ENCODE peak calls at places on chromosomes 16 and 17, in five cellular contexts. A is fibroblast of lung, L is mesenchymal stem cell, N is endothelial cell of umbilical vein, M is astrocyte. I is an unnamed sample.

GRCh38 chr17:77011173-77012011 is 129.4 kb upstream of the SEC14L1 start:
- DNase-seq in A (peak; percentile 16), M (no peak), N (peak; percentile 53), L (peak; percentile 24), I (no peak)

GRCh38 chr16:78973041-78973440 is 627.5 kb downstream of the MAF start:
- DNase-seq in N (no peak), A (no peak), L (no peak), M (no peak), I (no peak)

GRCh38 chr16:81440888-81441663 is 3.5 kb upstream of the CMIP start:
- DNase-seq in A (no peak), N (no peak), M (no peak), L (no peak), I (peak; percentile 44)

GRCh38 chr16:71867934-71868333 is 16.0 kb downstream of the ZNF821 start:
- DNase-seq in A (no peak), M (no peak), N (no peak), L (no peak), I (no peak)

GRCh38 chr16:71846443-71846842 is 667 bp downstream of the ATXN1L start:
- DNase-seq in A (peak; percentile 11), M (no peak), N (peak; percentile 21), L (peak; percentile 39), I (no peak)

GRCh38 chr17:78735832-78736525 is 46.1 kb downstream of the CYTH1 start:
- DNase-seq in N (peak; percentile 61), M (peak; percentile 41), A (peak; percentile 44), L (peak; percentile 46), I (peak; percentile 39)

GRCh38 chr17:57900991-57901743 is 51.3 kb upstream of the MRPS23 start:
- DNase-seq in L (no peak), A (no peak), M (no peak), N (no peak), I (peak; percentile 65)

GRCh38 chr16:56682703-56683397 is 580 bp downstream of the MT1X start:
- DNase-seq in M (no peak), A (no peak), L (no peak), N (no peak), I (no peak)

GRCh38 chr17:61314368-61315078 is 85.1 kb upstream of the TBX2 start:
- DNase-seq in M (peak; percentile 89), L (no peak), N (no peak), A (peak; percentile 91), I (no peak)

GRCh38 chr17:72976971-72977767 is 115.3 kb downstream of the SLC39A11 start:
- DNase-seq in A (peak; percentile 91), N (peak; percentile 80), M (peak; percentile 89), L (peak; percentile 96), I (peak; percentile 71)

GRCh38 chr17:72982680-72983079 is 109.8 kb downstream of the SLC39A11 start:
- DNase-seq in M (no peak), N (no peak), A (no peak), L (no peak), I (no peak)

GRCh38 chr17:72977768-72978417 is 114.6 kb downstream of the SLC39A11 start:
- DNase-seq in A (peak; percentile 73), L (peak; percentile 64), N (no peak), M (peak; percentile 64), I (peak; percentile 70)

GRCh38 chr17:72975509-72975908 is 117.0 kb downstream of the SLC39A11 start:
- DNase-seq in M (no peak), N (no peak), L (no peak), A (no peak), I (no peak)

DNA sequence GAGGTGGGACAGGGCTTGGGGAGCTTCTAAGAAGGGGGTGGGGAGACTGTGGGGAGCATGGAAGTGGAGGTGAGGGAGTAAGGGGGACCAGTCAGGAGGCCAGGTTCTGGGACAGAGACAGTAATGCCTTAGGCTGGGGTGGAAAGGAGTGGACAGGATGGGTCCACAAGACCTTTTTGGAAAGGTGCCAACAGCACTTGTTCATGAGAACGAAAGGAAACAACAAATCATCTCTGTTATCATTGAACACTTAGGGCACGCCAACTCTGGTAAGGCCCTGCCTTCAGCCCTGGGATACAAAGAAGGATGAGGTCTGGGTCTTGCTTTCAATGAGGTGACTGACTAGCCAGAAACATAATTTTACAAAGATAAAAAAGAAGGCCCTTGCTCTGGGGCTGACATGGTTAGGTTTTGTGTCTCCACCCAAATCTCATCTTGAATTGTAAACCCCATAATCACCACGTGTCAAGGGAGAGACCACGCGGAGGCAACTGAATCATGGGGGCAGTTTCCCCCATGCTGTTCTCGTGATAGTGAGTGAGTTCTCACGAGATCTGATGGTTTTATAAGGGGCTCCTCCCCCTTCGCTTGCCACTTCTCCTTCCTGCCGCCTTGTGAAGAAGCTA is 113.8 kb downstream of the SLC39A11 start:
- DNase-seq in M (no peak), L (peak; percentile 85), A (no peak), N (no peak), I (no peak)
- H2AFZ ChIP-seq in M (no peak overlapping the region), L (no peak overlapping the region), A (no peak overlapping the region), N (no peak overlapping the region), I (no peak overlapping the region)

DNA sequence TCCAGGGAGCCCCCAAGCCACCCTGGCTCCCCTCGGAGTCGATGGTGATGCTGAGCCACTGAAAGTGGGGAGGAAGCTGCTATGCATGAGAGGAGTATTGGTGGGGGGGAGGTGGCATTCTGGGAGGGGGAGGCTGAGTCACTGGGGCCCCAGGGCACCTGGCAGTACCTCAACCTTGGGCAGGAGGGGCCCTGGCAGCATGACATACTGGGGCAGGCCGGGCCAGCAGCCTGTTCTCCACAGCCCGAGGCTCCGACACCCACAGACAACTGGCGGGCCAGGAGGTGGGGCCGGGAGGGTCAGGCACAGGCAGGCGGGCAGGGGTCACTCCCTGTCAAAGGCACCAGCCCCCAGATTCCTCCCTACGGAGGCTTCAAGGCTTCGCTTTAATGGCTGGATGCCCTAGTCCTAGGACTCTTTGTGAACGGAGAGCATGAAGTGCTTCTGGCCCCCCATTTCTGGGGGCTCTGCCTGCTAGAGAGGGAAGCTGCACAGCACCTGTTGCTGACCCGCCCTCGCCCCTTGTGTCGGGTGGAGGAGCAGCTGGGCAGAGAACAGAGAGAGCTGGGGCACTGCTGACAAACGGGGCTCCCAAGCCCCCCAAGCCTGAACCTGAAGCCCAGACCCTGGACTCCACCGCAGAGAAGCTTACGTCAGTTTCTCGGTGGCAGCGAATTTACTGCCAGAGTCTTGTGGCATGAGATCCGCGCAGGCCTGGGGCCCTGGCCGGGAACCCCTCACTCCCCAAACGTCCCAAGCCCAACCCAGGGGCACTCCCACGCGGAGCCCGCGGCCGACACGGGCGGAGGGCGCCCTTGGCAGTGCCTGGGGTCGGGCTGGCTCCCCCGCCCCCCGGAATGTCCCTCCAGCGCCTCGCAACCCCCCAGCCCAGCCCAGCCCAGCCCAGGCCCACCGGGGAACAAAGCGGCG is 773 bp downstream of the CASKIN2 start:
- DNase-seq in L (peak; percentile 39), M (no peak), N (no peak), A (peak; percentile 32), I (peak; percentile 85)
- H3K9me3 ChIP-seq in L (no peaks in the 10 kb centered on the region), M (no peaks in the 10 kb centered on the region), N (no peaks in the 10 kb centered on the region), A (no peaks in the 10 kb centered on the region), I (no peaks in the 10 kb centered on the region)

DNA sequence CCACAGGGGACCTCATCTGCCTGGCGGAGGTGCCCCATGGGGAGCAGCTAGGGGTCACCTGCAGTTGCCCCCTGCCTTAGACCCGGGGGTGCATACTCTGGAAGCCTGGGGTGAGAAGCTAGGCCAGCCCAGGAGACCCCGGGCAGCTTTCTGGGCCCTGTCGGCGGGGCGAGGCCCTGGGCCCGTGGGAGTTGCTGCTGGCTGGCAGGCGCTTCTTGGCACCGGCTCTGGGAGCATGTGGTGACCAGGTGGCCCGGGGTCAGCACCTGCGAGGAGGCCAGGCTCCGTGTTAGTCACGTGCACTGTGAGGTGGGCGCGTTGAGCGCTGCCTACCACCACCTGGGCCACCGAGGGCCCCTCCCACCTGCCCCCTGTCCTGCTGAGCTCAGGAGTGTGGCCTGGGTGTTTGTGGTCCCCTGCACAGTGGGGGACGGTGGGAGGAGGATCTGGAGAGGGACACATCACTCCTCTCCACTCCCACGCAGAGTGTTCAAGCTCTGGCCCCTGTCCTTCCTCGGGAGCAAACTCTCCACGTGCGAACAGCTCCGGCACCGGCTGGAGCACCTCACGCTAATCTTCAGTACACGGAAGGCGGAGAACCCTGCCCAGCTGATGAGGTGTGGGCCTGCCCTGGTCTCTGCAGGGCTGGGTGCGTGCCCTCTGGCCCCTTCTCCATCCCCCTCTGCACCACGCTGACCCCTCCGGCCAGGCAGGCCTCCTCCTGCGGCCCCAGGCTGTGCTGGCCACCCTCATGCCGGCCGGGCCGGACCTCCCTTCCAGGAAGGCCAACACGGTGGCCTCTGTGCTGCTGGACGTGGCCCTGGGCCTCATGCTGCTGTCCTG is 5.8 kb downstream of the PIGQ start:
- DNase-seq in N (no peak), A (no peak), M (no peak), L (no peak), I (no peak)
- H2AFZ ChIP-seq in N (no peak overlapping the region), A (no peak overlapping the region), M (no peak overlapping the region), L (no peak overlapping the region), I (no peak overlapping the region)

GRCh38 chr17:33164556-33164881 is 128.6 kb downstream of the ASIC2 start:
- DNase-seq in L (no peak), M (no peak), N (no peak), A (no peak), I (no peak)
- H3K9me3 ChIP-seq in L (no peaks in the 10 kb centered on the region), M (no peaks in the 10 kb centered on the region), N (no peaks in the 10 kb centered on the region), A (no peaks in the 10 kb centered on the region), I (no peaks in the 10 kb centered on the region)

GRCh38 chr17:263773-264172 is 82.3 kb upstream of the DOC2B start:
- DNase-seq in M (no peak), N (no peak), L (no peak), A (no peak), I (no peak)

GRCh38 chr17:266219-266618 is 84.8 kb upstream of the DOC2B start:
- DNase-seq in A (no peak), M (no peak), L (no peak), N (no peak), I (no peak)

GRCh38 chr17:265726-266125 is 84.3 kb upstream of the DOC2B start:
- DNase-seq in A (no peak), N (no peak), L (no peak), M (no peak), I (no peak)

GRCh38 chr17:269616-270514 is 82.7 kb downstream of the RPH3AL start:
- DNase-seq in M (no peak), N (no peak), L (no peak), A (no peak), I (no peak)

DNA sequence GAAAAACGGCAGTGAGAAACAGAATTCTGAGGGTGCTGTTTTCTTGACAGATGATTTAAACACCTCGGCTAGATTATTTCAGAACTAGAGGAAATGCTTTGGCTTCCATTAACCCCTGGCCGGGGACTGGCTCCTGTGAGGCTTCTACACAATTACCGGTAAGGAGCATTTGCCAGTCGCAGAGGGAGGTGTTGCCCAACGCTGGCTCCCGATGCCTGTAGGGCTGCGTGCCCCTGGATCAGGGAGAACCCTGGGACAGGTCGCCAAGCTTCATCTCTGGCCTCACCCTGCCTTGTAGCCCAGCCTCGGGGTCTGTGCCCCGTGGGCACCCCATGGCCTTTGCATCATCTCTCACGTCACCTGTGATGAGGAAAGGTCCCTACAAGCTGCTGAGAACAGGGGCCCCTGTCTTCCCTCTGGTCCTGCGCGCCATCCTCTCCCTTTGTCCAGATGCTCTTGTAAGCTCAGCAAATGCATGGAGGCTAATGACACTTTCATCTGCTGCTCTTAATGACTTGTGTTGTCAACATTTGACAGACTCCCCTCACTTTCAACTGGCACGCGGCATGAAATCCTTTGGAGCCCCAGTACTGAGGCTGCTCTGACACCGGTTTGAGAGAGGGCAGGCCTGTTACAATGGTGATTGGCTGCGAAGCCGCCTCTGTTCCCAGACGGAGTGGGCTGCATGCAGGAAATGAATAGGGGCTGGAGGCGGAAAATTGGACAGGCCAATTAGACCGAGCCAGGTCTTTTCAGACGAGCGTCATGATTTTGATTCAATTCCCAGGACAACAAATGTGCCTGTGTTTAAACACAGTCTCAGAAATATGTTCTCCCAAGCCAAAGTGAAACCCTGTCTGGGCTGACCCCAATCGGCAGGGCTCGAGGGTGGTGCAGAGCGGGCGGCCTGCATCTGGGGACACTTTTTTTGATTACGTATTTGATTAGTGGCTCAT is 85.5 kb upstream of the DOC2B start:
- DNase-seq in L (no peak), A (peak; percentile 58), M (peak; percentile 49), N (peak; percentile 72), I (no peak)
- H2AFZ ChIP-seq in L (no peak overlapping the region), A (no peak overlapping the region), M (peak overlapping the region; percentile 29), N (peak overlapping the region; percentile 57), I (no peak overlapping the region)